ENCODE peak calls at places on chromosomes 7 and 10, in four cellular contexts. B is AG10803, T is endodermal cell, S is nephron progenitor cell. H is an unnamed sample.

GRCh38 chr7:46908770-46909169 is 673.1 kb downstream of the TNS3 start:
- DNase-seq in S (no peak), T (no peak), B (peak; percentile 93), H (peak; percentile 81)

GRCh38 chr7:151373599-151373998 is 32.0 kb downstream of the NUB1 start:
- DNase-seq in B (no peak), T (peak; percentile 49), S (no peak), H (no peak)

GRCh38 chr10:117189557-117189956 is 7.7 kb upstream of the KCNK18 start:
- DNase-seq in S (no peak), T (no peak), B (no peak), H (no peak)

GRCh38 chr7:91412298-91412697 is 148.1 kb downstream of the FZD1 start:
- DNase-seq in T (no peak), B (no peak), S (no peak), H (no peak)

GRCh38 chr10:103666109-103666508 is 172.6 kb downstream of the NEURL1 start:
- DNase-seq in B (peak; percentile 40), T (peak; percentile 86), S (no peak), H (peak; percentile 59)

GRCh38 chr10:49176310-49177268 is 11.6 kb downstream of the TMEM273 start:
- DNase-seq in S (no peak), B (no peak), T (no peak), H (no peak)

GRCh38 chr10:112755446-112756117 is 194.5 kb upstream of the TCF7L2 start:
- DNase-seq in B (no peak), T (no peak), S (no peak), H (no peak)

GRCh38 chr10:118307768-118308347 is 34.3 kb downstream of the FAM204A start:
- DNase-seq in S (no peak), B (no peak), T (no peak), H (no peak)

DNA sequence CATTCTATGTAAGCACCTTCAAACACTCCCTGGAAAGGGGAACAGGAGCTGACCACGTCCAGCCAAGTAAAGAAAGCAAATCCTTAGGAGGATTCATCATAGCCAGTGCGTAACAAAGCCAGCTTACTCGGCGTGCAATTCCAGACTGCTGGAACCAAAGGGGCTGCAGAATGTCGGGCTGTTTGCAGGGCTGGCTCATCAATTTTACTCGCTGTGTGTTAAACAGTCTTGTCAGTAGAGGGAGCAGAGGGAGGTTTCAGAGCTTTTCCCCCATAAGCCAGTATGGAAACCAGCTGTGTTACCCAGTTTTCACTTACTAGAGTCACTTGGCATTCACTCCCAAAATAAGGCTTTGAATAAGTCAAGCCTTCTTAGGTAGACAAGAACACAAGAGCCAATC is 127.1 kb downstream of the KMT2E start:
- DNase-seq in S (peak; percentile 40), T (peak; percentile 76), B (peak; percentile 58), H (peak; percentile 14)
- TF ChIP-seq CTCF in S (peak; percentile 41), T (peak; percentile 75), B (peak; percentile 71), H (peak; percentile 66)

DNA sequence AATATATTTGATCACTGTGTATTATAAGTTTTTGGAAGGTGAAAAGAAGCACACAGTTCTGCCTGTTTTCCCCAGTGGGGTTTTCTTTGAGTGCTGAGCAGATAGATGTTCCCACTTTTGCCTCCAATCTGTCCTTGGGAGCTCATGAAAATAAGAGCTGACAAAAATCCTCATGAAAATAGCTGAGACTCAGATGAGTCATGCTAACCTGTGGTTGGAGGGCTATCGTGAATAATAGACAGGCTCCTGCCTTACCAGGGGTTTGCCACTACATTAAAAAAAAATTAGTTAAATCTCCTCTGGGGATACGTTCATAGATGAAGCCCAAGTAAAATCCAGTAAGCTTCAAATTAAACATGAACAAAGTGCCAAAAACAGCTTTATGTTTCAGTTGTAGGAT is 10.9 kb upstream of the AOAH start:
- DNase-seq in S (no peak), T (no peak), B (no peak), H (no peak)
- TF ChIP-seq CTCF in S (no peak), T (no peak), B (no peak), H (no peak)

DNA sequence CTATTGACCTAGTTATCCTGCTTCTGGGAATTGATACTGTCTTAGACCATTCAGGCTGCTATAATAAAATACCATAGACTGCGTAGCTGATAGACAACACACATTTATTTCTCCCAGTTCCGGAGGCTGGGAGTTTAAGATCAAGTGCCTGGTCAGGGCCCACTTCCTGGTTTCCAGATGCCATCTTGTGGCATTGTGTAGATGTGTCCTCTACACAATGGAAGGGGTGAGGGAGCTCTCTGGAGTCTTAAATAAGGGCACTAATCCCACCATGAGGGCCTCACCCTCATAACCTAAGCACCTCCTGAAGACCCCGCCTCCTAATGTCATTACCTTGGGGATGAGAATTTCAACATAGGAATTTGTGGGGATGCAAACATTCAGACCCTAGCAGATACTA is 62.4 kb downstream of the SLC35B4 start:
- DNase-seq in S (no peak), T (no peak), B (peak; percentile 1), H (no peak)
- TF ChIP-seq CTCF in S (no peak), T (peak; percentile 29), B (peak; percentile 15), H (peak; percentile 55)

GRCh38 chr10:70523549-70523948 is 45.0 kb downstream of the PALD1 start:
- DNase-seq in T (no peak), S (no peak), B (no peak), H (no peak)
- TF ChIP-seq CTCF in T (no peak), S (no peak), B (no peak), H (no peak)

DNA sequence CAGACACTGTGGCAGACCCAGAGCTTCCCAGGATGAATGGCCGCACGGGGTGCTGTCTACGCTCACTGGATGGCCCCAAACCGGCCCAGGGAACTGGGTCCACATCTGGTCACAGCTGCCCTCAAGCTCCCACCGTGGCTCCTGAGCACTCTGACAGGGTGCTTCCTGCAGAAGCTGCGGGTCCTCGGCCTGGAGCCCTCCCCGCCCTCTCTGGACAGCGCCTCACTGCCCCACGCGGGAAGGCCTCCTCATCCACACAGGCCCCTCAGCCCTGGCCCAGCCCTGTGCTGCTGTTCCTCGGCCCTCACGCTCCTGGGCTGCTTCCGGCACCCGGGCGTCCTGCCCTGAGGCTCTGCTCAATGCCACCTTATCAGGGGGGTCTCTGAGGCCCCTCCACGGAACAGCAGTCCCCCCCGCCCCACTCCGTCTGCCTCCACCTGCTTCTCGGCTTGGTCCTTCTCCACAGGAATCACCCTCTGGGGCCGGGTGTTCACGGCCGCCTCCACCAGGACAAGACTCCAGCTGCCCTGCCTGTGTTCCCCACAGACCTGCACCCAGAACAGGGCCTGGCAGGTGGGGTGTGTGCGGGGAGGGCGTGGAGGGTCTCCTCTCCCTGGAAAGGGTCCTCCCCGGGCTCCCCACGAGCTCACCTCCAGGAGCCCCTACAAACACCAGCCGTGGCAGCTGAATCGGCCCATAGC is 75.4 kb upstream of the PDGFA start:
- DNase-seq in S (no peak), B (no peak), T (no peak), H (no peak)
- TF ChIP-seq CTCF in S (no peak), B (no peak), T (no peak), H (no peak)

DNA sequence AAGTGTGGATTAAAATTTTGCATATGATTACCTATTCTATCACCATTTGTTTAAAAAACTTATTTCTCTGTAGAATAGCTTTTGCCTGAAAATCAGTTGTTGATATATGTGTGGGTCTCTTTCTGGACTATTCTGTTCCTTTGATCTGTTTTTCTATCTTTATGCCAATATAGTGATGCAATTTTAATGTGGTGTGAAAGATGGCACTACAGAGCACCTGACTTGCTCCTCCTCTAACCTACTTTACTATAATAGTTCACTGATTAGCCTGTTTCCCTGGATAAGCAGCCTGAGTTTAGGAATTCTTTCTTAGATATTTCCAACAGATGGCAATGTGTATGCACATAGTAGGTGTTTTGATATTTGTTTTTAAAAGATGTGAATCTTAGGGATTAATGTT is 294.5 kb downstream of the AUTS2 start:
- DNase-seq in B (no peak), S (no peak), T (no peak), H (no peak)
- TF ChIP-seq CTCF in B (no peak), S (no peak), T (no peak), H (no peak)

GRCh38 chr10:43374194-43374593 is 2.8 kb downstream of the FXYD4 start:
- DNase-seq in S (no peak), B (no peak), T (no peak), H (no peak)

GRCh38 chr10:43376828-43377227 is 5.4 kb downstream of the FXYD4 start:
- DNase-seq in S (no peak), B (no peak), T (peak; percentile 68), H (no peak)

GRCh38 chr10:43375401-43376020 is 4.1 kb downstream of the FXYD4 start:
- DNase-seq in S (no peak), B (no peak), T (no peak), H (no peak)

GRCh38 chr10:43376046-43376635 is 4.7 kb downstream of the FXYD4 start:
- DNase-seq in T (no peak), S (no peak), B (no peak), H (no peak)

GRCh38 chr10:43377393-43377883 is 6.0 kb downstream of the FXYD4 start:
- DNase-seq in B (no peak), S (peak; percentile 18), T (peak; percentile 91), H (no peak)
- TF ChIP-seq CTCF in B (no peak), S (no peak), T (peak; percentile 70), H (peak; percentile 27)

GRCh38 chr7:116582164-116582732 is 57.4 kb downstream of the CAV1 start:
- DNase-seq in S (no peak), T (no peak), B (peak; percentile 75), H (peak; percentile 67)
- TF ChIP-seq CTCF in S (no peak), T (peak; percentile 21), B (peak; percentile 66), H (peak; percentile 74)

GRCh38 chr10:93223336-93223735 is 149.6 kb downstream of the CYP26A1 start:
- DNase-seq in S (no peak), B (no peak), T (no peak), H (no peak)

GRCh38 chr10:93225938-93226337 is 152.2 kb downstream of the CYP26A1 start:
- DNase-seq in B (no peak), S (no peak), T (no peak), H (no peak)

GRCh38 chr10:93222876-93223275 is 149.2 kb downstream of the CYP26A1 start:
- DNase-seq in T (no peak), S (no peak), B (no peak), H (no peak)

GRCh38 chr10:93222211-93222754 is 148.6 kb downstream of the CYP26A1 start:
- DNase-seq in T (no peak), B (no peak), S (no peak), H (no peak)

DNA sequence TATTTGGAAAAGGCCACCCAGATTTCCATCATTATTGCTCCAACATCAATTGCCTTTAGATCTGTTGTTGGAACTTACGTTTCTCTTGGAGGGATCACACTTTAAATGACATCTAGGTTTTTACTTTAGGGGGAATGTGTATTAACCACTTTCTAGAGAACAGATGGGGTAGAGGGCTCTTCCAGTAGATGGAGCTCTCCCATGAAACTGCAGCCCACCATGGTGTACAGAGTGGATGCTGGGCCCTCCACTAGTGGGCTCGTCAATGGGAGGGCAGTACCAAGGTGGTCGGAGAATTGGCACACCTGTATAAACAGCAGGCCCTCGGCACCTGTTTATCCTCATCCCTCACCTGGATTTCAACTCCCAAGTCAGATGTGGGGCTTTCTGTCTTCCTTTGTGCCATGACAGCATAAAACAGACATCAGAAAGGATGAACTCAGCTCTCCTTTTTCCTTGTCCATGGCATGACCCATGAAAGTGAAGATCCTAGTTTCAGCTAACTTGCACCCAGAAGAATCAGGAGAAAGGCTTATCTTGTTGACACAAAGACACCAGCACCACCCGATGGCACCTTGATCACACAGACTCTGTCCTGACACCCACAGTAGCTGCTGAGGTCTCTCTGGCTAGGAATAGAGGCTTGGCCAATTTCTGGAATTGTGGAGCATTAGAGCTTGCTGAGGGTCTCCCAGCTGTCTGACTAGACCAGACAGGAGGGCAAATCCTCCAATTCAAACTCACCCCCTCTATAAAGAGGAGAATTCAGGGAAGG is 150.5 kb downstream of the CYP26A1 start:
- DNase-seq in T (no peak), B (no peak), S (no peak), H (no peak)
- TF ChIP-seq CTCF in T (peak; percentile 55), B (peak; percentile 17), S (no peak), H (peak; percentile 25)